ENCODE peak calls at places on chromosome X, in nine cellular contexts. One of them, this sample, is unnamed.

GRCh38 chrX:150897371-150898319 is 823 bp downstream of the CD99L2 start:
- DNase-seq in uterus: peak
- DNase-seq in heart left ventricle: no peak
- DNase-seq in left lung: peak
- DNase-seq in H9: peak
- DNase-seq in endodermal cell: peak
- DNase-seq in gastrocnemius medialis: peak
- DNase-seq in fibroblast of lung: peak
- DNase-seq in A549: peak
- DNase-seq in this sample: no peak

GRCh38 chrX:15816886-15817285 is 26.6 kb downstream of the ZRSR2 start:
- DNase-seq in uterus: no peak
- DNase-seq in heart left ventricle: no peak
- DNase-seq in left lung: no peak
- DNase-seq in H9: peak
- DNase-seq in endodermal cell: peak
- DNase-seq in gastrocnemius medialis: no peak
- DNase-seq in fibroblast of lung: peak
- DNase-seq in A549: no peak
- DNase-seq in this sample: no peak

GRCh38 chrX:101348452-101349222 is at the start of gene TIMM8A:
- DNase-seq in uterus: peak
- DNase-seq in heart left ventricle: peak
- DNase-seq in left lung: peak
- DNase-seq in H9: peak
- DNase-seq in endodermal cell: peak
- DNase-seq in gastrocnemius medialis: peak
- DNase-seq in fibroblast of lung: peak
- DNase-seq in A549: peak
- DNase-seq in this sample: no peak

GRCh38 chrX:43958529-43958928 is 14.7 kb downstream of the NDP start:
- DNase-seq in uterus: peak
- DNase-seq in heart left ventricle: peak
- DNase-seq in left lung: no peak
- DNase-seq in H9: peak
- DNase-seq in endodermal cell: peak
- DNase-seq in gastrocnemius medialis: no peak
- DNase-seq in fibroblast of lung: peak
- DNase-seq in A549: peak
- DNase-seq in this sample: no peak

GRCh38 chrX:3206314-3206713 is 140.1 kb downstream of the MXRA5 start:
- DNase-seq in uterus: no peak
- DNase-seq in heart left ventricle: no peak
- DNase-seq in left lung: no peak
- DNase-seq in H9: no peak
- DNase-seq in endodermal cell: no peak
- DNase-seq in gastrocnemius medialis: no peak
- DNase-seq in fibroblast of lung: no peak
- DNase-seq in A549: no peak
- DNase-seq in this sample: no peak

GRCh38 chrX:36950495-36951253 is 57.5 kb upstream of the FAM47C start:
- DNase-seq in uterus: no peak
- DNase-seq in heart left ventricle: no peak
- DNase-seq in left lung: no peak
- DNase-seq in H9: peak
- DNase-seq in endodermal cell: peak
- DNase-seq in gastrocnemius medialis: no peak
- DNase-seq in fibroblast of lung: no peak
- DNase-seq in A549: no peak
- DNase-seq in this sample: no peak

GRCh38 chrX:110003167-110004156 is 548 bp downstream of the TMEM164 start:
- DNase-seq in uterus: peak
- DNase-seq in heart left ventricle: peak
- DNase-seq in left lung: peak
- DNase-seq in H9: peak
- DNase-seq in endodermal cell: peak
- DNase-seq in gastrocnemius medialis: no peak
- DNase-seq in fibroblast of lung: peak
- DNase-seq in A549: no peak
- DNase-seq in this sample: no peak

GRCh38 chrX:6052111-6052745 is 176.4 kb downstream of the NLGN4X start:
- DNase-seq in uterus: no peak
- DNase-seq in heart left ventricle: no peak
- DNase-seq in left lung: no peak
- DNase-seq in H9: no peak
- DNase-seq in endodermal cell: no peak
- DNase-seq in gastrocnemius medialis: no peak
- DNase-seq in fibroblast of lung: no peak
- DNase-seq in A549: no peak
- DNase-seq in this sample: no peak

GRCh38 chrX:40153335-40154221 is 55.8 kb upstream of the BCOR start:
- DNase-seq in uterus: no peak
- DNase-seq in heart left ventricle: no peak
- DNase-seq in left lung: peak
- DNase-seq in H9: peak
- DNase-seq in endodermal cell: peak
- DNase-seq in gastrocnemius medialis: no peak
- DNase-seq in fibroblast of lung: peak
- DNase-seq in A549: peak
- DNase-seq in this sample: no peak

GRCh38 chrX:129744881-129745321 is 6.1 kb downstream of the XPNPEP2 start:
- DNase-seq in uterus: no peak
- DNase-seq in heart left ventricle: no peak
- DNase-seq in left lung: no peak
- DNase-seq in H9: no peak
- DNase-seq in endodermal cell: no peak
- DNase-seq in gastrocnemius medialis: no peak
- DNase-seq in fibroblast of lung: no peak
- DNase-seq in A549: no peak
- DNase-seq in this sample: no peak

GRCh38 chrX:12949927-12950656 is 24.8 kb upstream of the TMSB4X start:
- DNase-seq in uterus: peak
- DNase-seq in heart left ventricle: peak
- DNase-seq in left lung: peak
- DNase-seq in H9: no peak
- DNase-seq in endodermal cell: no peak
- DNase-seq in gastrocnemius medialis: peak
- DNase-seq in fibroblast of lung: peak
- DNase-seq in A549: no peak
- DNase-seq in this sample: peak

GRCh38 chrX:1391707-1392375 is at the start of gene SLC25A6:
- DNase-seq in uterus: peak
- DNase-seq in heart left ventricle: peak
- DNase-seq in left lung: peak
- DNase-seq in H9: peak
- DNase-seq in endodermal cell: peak
- DNase-seq in gastrocnemius medialis: peak
- DNase-seq in fibroblast of lung: peak
- DNase-seq in A549: peak
- DNase-seq in this sample: peak

GRCh38 chrX:1491851-1492349 is 39.2 kb upstream of the ASMTL start:
- DNase-seq in uterus: no peak
- DNase-seq in heart left ventricle: no peak
- DNase-seq in left lung: no peak
- DNase-seq in H9: peak
- DNase-seq in endodermal cell: peak
- DNase-seq in gastrocnemius medialis: no peak
- DNase-seq in fibroblast of lung: no peak
- DNase-seq in A549: peak
- DNase-seq in this sample: no peak

GRCh38 chrX:1190596-1191145 is 21.8 kb downstream of the CRLF2 start:
- DNase-seq in uterus: no peak
- DNase-seq in heart left ventricle: no peak
- DNase-seq in left lung: no peak
- DNase-seq in H9: peak
- DNase-seq in endodermal cell: peak
- DNase-seq in gastrocnemius medialis: no peak
- DNase-seq in fibroblast of lung: no peak
- DNase-seq in A549: no peak
- DNase-seq in this sample: no peak

GRCh38 chrX:49273181-49273727 is 3.7 kb downstream of the PPP1R3F start:
- DNase-seq in uterus: no peak
- DNase-seq in heart left ventricle: no peak
- DNase-seq in left lung: no peak
- DNase-seq in H9: no peak
- DNase-seq in endodermal cell: peak
- DNase-seq in gastrocnemius medialis: no peak
- DNase-seq in fibroblast of lung: no peak
- DNase-seq in A549: no peak
- DNase-seq in this sample: no peak
- H3K27ac ChIP-seq in uterus: no peak
- H3K27ac ChIP-seq in heart left ventricle: no peak
- H3K27ac ChIP-seq in left lung: no peak
- H3K27ac ChIP-seq in H9: no peak
- H3K27ac ChIP-seq in endodermal cell: no peak
- H3K27ac ChIP-seq in gastrocnemius medialis: no peak
- H3K27ac ChIP-seq in fibroblast of lung: no peak
- H3K27ac ChIP-seq in A549: no peak
- H3K27ac ChIP-seq in this sample: no peak

DNA sequence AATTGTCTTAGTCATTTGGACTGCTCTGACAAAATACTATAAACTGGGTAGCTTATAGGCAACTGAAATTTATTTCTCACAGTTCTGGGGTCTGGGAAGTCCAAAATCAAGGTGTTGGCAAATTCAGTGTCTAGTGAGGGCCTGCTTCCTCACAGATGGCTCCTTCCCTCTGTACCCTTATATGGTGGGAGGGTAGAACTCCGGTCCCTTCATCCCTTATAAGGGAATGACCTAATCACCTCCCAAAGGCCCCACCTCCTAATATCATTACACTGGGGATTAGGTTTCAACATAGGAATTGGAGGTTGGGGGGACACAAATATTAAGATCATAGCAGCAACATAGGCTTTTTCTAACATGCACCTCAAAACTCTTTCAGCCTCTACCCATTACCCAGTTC is 7.3 kb upstream of the TBC1D25 start:
- DNase-seq in uterus: no peak
- DNase-seq in heart left ventricle: no peak
- DNase-seq in left lung: no peak
- DNase-seq in H9: no peak
- DNase-seq in endodermal cell: no peak
- DNase-seq in gastrocnemius medialis: no peak
- DNase-seq in fibroblast of lung: no peak
- DNase-seq in A549: no peak
- DNase-seq in this sample: no peak
- H3K27ac ChIP-seq in uterus: no peak
- H3K27ac ChIP-seq in heart left ventricle: no peak
- H3K27ac ChIP-seq in left lung: peak
- H3K27ac ChIP-seq in H9: no peak
- H3K27ac ChIP-seq in endodermal cell: no peak
- H3K27ac ChIP-seq in gastrocnemius medialis: peak
- H3K27ac ChIP-seq in fibroblast of lung: peak
- H3K27ac ChIP-seq in A549: peak
- H3K27ac ChIP-seq in this sample: peak

GRCh38 chrX:153878285-153878779 is 7.6 kb downstream of the L1CAM start:
- DNase-seq in uterus: no peak
- DNase-seq in heart left ventricle: no peak
- DNase-seq in left lung: no peak
- DNase-seq in H9: no peak
- DNase-seq in endodermal cell: no peak
- DNase-seq in gastrocnemius medialis: no peak
- DNase-seq in fibroblast of lung: no peak
- DNase-seq in A549: no peak
- DNase-seq in this sample: no peak

GRCh38 chrX:153880440-153880815 is 5.5 kb downstream of the L1CAM start:
- DNase-seq in uterus: no peak
- DNase-seq in heart left ventricle: no peak
- DNase-seq in left lung: no peak
- DNase-seq in H9: no peak
- DNase-seq in endodermal cell: peak
- DNase-seq in gastrocnemius medialis: no peak
- DNase-seq in fibroblast of lung: no peak
- DNase-seq in A549: no peak
- DNase-seq in this sample: no peak

GRCh38 chrX:153877571-153878261 is 8.3 kb downstream of the L1CAM start:
- DNase-seq in uterus: no peak
- DNase-seq in heart left ventricle: no peak
- DNase-seq in left lung: no peak
- DNase-seq in H9: no peak
- DNase-seq in endodermal cell: peak
- DNase-seq in gastrocnemius medialis: no peak
- DNase-seq in fibroblast of lung: no peak
- DNase-seq in A549: no peak
- DNase-seq in this sample: no peak

GRCh38 chrX:153879741-153880439 is 6.1 kb downstream of the L1CAM start:
- DNase-seq in uterus: no peak
- DNase-seq in heart left ventricle: no peak
- DNase-seq in left lung: no peak
- DNase-seq in H9: no peak
- DNase-seq in endodermal cell: no peak
- DNase-seq in gastrocnemius medialis: no peak
- DNase-seq in fibroblast of lung: no peak
- DNase-seq in A549: no peak
- DNase-seq in this sample: no peak

GRCh38 chrX:153878969-153879653 is 6.9 kb downstream of the L1CAM start:
- DNase-seq in uterus: no peak
- DNase-seq in heart left ventricle: no peak
- DNase-seq in left lung: no peak
- DNase-seq in H9: peak
- DNase-seq in endodermal cell: peak
- DNase-seq in gastrocnemius medialis: no peak
- DNase-seq in fibroblast of lung: no peak
- DNase-seq in A549: no peak
- DNase-seq in this sample: no peak
- H3K27ac ChIP-seq in uterus: no peak
- H3K27ac ChIP-seq in heart left ventricle: no peak
- H3K27ac ChIP-seq in left lung: no peak
- H3K27ac ChIP-seq in H9: no peak
- H3K27ac ChIP-seq in endodermal cell: peak
- H3K27ac ChIP-seq in gastrocnemius medialis: no peak
- H3K27ac ChIP-seq in fibroblast of lung: no peak
- H3K27ac ChIP-seq in A549: no peak
- H3K27ac ChIP-seq in this sample: no peak

DNA sequence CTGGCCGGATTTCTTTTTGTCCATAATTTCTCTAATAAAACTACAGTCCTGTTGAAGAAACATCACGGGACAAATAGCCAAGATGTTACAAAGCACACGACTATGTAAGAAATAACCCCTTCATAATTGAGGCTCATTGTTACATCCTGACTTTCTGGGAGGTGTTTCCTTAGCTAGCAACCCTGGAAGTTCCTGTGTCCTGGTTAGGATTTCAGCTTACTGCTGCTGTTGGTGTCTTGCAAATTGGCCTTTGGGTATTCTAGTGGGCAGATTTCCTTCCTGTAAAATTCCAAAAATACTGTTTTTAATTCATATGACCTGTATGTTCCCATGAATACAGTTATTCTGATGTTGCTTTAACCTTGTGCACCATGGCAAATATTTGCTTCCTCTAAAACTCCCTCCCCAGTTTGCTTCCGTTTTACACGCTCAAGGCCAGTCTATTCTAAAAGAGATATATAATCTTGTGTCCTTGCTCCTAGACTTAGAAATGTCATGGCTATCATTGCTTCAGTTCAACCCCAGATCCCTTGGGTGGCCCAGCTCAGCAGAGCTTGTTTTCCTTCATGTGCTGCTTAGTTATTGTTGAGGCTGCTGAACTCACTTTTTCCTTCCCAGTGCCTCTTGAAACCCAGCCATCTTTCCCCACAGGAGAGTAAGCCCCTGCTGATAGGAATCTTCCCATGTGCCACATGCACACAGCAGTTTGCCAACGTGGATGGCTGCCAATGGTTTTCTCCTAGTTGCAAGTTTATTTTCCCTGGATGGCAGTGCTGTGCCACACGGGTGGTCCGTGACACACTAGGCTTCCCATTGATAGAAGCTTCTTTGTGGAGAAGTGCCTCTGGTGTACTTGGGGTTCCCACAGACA is 75.8 kb downstream of the TSPAN7 start:
- DNase-seq in uterus: peak
- DNase-seq in heart left ventricle: no peak
- DNase-seq in left lung: no peak
- DNase-seq in H9: no peak
- DNase-seq in endodermal cell: no peak
- DNase-seq in gastrocnemius medialis: no peak
- DNase-seq in fibroblast of lung: no peak
- DNase-seq in A549: no peak
- DNase-seq in this sample: no peak
- H3K27ac ChIP-seq in uterus: no peak
- H3K27ac ChIP-seq in heart left ventricle: no peak
- H3K27ac ChIP-seq in left lung: no peak
- H3K27ac ChIP-seq in H9: no peak
- H3K27ac ChIP-seq in endodermal cell: no peak
- H3K27ac ChIP-seq in gastrocnemius medialis: peak
- H3K27ac ChIP-seq in fibroblast of lung: no peak
- H3K27ac ChIP-seq in A549: no peak
- H3K27ac ChIP-seq in this sample: no peak

This sample was measured in epithelial cell of prostate.